ENCODE peak calls at places on chromosomes 12 and 14, in nine cellular contexts. F is heart right ventricle, Z is LNCaP clone FGC, R is tibial nerve, E is uterus, D is IMR-90, U is K562, S is AG10803, H is A549. V is an unnamed sample.

GRCh38 chr14:100731846-100732765 is 5.4 kb downstream of the DLK1 start:
- DNase-seq in F (no peak), Z (no peak), R (no peak), E (no peak), D (no peak), U (no peak), S (no peak), H (no peak), V (no peak)

GRCh38 chr12:42332301-42332894 is 6.4 kb downstream of the PPHLN1 start:
- DNase-seq in F (peak; percentile 42), Z (no peak), R (peak; percentile 75), E (no peak), D (peak; percentile 51), U (no peak), S (peak; percentile 48), H (peak; percentile 47), V (peak; percentile 24)

GRCh38 chr12:4032906-4033628 is 159.9 kb upstream of the PARP11 start:
- DNase-seq in F (no peak), Z (no peak), R (no peak), E (no peak), D (peak; percentile 32), U (no peak), S (peak; percentile 37), H (no peak), V (no peak)

GRCh38 chr12:23704992-23705943 is 244.2 kb downstream of the SOX5 start:
- DNase-seq in F (no peak), Z (no peak), R (no peak), E (no peak), D (no peak), U (no peak), S (no peak), H (no peak), V (no peak)

GRCh38 chr14:92224348-92224954 is 98.5 kb upstream of the SLC24A4 start:
- DNase-seq in F (no peak), Z (peak; percentile 6), R (no peak), E (no peak), D (peak; percentile 29), U (no peak), S (peak; percentile 6), H (no peak), V (no peak)

GRCh38 chr12:125890983-125891382 is 825.7 kb downstream of the AACS start:
- DNase-seq in F (peak; percentile 19), Z (no peak), R (no peak), E (no peak), D (no peak), U (no peak), S (no peak), H (no peak), V (no peak)

GRCh38 chr14:60563113-60563512 is 54.2 kb downstream of the SIX6 start:
- DNase-seq in F (no peak), Z (no peak), R (no peak), E (no peak), D (peak; percentile 74), U (no peak), S (peak; percentile 83), H (no peak), V (no peak)

GRCh38 chr12:123928274-123928865 is 44.3 kb downstream of the CCDC92 start:
- DNase-seq in F (no peak), Z (no peak), R (no peak), E (no peak), D (no peak), U (no peak), S (no peak), H (no peak), V (peak; percentile 37)

GRCh38 chr14:105180598-105181528 is at the start of gene NUDT14:
- DNase-seq in F (peak; percentile 50), Z (no peak), R (peak; percentile 33), E (peak; percentile 57), D (peak; percentile 25), U (peak; percentile 83), S (peak; percentile 16), H (peak; percentile 85), V (peak; percentile 75)

GRCh38 chr14:24311837-24312615 is 724 bp downstream of the LTB4R start:
- DNase-seq in F (no peak), Z (no peak), R (no peak), E (no peak), D (no peak), U (no peak), S (peak; percentile 78), H (no peak), V (no peak)
- H3K4me3 ChIP-seq in F (peak overlapping the region; percentile 58), Z (no peak overlapping the region), R (peak overlapping the region; percentile 41), E (peak overlapping the region; percentile 61), D (no peak overlapping the region), U (no peak overlapping the region), S (no peak overlapping the region), H (no peak overlapping the region), V (no peak overlapping the region)

GRCh38 chr12:116558280-116559079 is 701 bp upstream of the MAP1LC3B2 start:
- DNase-seq in F (no peak), Z (no peak), R (no peak), E (no peak), D (no peak), U (peak; percentile 21), S (no peak), H (no peak), V (no peak)

GRCh38 chr12:116561181-116561821 is 2.1 kb downstream of the MAP1LC3B2 start:
- DNase-seq in F (no peak), Z (no peak), R (no peak), E (no peak), D (no peak), U (peak; percentile 68), S (no peak), H (no peak), V (peak; percentile 52)

GRCh38 chr12:116556964-116557706 is 2.0 kb upstream of the MAP1LC3B2 start:
- DNase-seq in F (no peak), Z (no peak), R (no peak), E (no peak), D (peak; percentile 26), U (no peak), S (peak; percentile 54), H (no peak), V (no peak)

GRCh38 chr12:116559080-116559329 is 176 bp upstream of the MAP1LC3B2 start:
- DNase-seq in F (no peak), Z (no peak), R (no peak), E (no peak), D (no peak), U (peak; percentile 18), S (no peak), H (no peak), V (no peak)

DNA sequence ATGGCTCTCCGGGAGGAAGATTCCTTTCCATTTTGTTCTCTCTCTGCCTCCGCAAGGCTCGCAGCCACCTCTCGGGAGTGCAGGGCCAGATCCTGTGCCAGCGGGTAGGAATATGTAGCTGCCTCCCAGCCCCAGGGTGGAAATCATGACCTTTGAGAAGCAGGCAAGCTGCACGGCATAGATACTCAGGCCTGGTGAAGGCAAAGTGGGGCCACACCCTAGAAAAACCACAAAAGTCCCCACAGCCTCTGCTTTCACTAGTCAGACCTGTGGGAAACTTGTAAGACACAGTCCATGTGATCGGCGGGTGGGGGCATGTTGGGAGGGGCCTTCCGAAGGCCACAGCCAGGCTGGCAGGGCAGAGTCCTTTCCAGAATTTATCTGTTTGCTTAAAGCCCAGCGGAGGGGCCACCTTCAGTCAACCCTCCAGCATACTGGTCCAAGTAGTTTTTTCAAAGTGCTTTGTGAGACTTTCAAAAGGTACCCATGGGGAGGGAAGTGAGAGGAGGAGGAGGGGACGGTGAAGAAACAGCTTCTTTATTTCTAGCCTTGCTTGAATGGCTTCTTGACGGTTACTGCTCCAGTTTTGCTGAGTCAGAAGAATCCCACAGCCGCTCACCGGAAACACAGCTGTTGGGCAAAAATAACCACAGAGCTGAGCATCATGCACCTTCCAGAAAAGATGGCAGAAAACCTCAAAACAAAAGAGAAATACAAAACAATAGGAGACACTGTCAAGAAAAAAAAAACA is at the start of gene MAP1LC3B2:
- DNase-seq in F (peak; percentile 51), Z (no peak), R (peak; percentile 44), E (no peak), D (peak; percentile 39), U (peak; percentile 87), S (peak; percentile 88), H (no peak), V (no peak)
- H3K4me3 ChIP-seq in F (no peak within 1 kb of the TSS), Z (no peak within 1 kb of the TSS), R (no peak within 1 kb of the TSS), E (no peak within 1 kb of the TSS), D (no peak within 1 kb of the TSS), U (peak within 1 kb of the TSS; percentile 27), S (no peak within 1 kb of the TSS), H (no peak within 1 kb of the TSS), V (no peak within 1 kb of the TSS)

DNA sequence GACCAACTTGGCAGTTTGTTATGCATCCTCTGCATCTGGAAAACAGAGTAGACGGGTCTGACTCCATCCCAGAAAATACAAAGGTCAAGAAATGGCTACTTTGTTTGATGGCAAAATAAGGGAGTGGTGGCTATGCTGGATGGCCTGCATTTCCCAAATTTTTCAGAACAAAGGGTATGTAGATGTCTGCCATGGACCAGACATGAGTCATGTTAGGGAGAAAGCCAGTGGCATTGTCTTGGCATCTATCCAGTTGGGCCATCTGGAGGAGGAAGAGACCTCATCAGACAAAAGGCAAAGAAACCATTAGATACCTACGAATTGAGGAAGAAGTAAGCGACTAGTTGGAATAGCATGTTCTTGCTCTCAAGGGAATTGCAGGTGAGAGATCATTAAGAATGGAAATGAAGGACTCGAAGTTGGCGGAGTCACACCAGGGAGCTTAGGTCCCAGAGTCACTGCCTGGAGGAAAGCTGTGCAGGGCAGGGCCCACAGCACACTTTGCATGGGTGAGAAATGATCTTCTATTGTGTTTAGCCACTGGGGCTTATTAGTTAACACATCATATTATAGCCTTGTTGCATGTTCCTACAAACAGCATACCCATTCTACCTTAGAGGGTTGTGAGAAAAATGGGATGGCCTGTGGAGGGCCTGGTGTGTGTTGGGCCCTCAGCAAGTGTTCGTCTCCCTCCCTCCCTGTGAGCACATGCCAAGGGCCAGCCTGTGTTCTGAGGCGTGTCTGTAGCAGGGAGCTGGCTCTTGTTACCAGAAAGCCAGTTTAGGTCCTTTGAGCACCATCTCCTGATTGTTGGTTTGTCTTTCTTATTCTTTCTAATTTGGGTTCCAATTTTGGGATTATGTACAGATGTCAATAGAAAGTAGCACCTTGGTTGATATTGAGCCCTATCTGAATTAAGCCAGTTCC is 119.4 kb downstream of the KTN1 start:
- DNase-seq in F (no peak), Z (no peak), R (no peak), E (no peak), D (peak; percentile 50), U (no peak), S (peak; percentile 78), H (peak; percentile 45), V (peak; percentile 75)
- H3K4me3 ChIP-seq in F (no peak overlapping the region), Z (no peak overlapping the region), R (no peak overlapping the region), E (no peak overlapping the region), D (no peak overlapping the region), U (no peak overlapping the region), S (no peak overlapping the region), H (no peak overlapping the region), V (no peak overlapping the region)

GRCh38 chr12:131896811-131897270 is 2.4 kb downstream of the ULK1 start:
- DNase-seq in F (no peak), Z (peak; percentile 19), R (no peak), E (peak; percentile 94), D (no peak), U (no peak), S (no peak), H (no peak), V (no peak)

GRCh38 chr12:131895640-131896079 is 1.2 kb downstream of the ULK1 start:
- DNase-seq in F (no peak), Z (no peak), R (no peak), E (no peak), D (no peak), U (no peak), S (no peak), H (no peak), V (no peak)

GRCh38 chr12:131897276-131897675 is 2.9 kb downstream of the ULK1 start:
- DNase-seq in F (peak; percentile 2), Z (no peak), R (no peak), E (peak; percentile 23), D (no peak), U (peak; percentile 7), S (no peak), H (no peak), V (peak; percentile 11)

GRCh38 chr12:131896080-131896810 is 1.8 kb downstream of the ULK1 start:
- DNase-seq in F (peak; percentile 91), Z (peak; percentile 86), R (peak; percentile 91), E (peak; percentile 85), D (peak; percentile 89), U (peak; percentile 78), S (peak; percentile 89), H (peak; percentile 95), V (peak; percentile 91)

GRCh38 chr12:131897875-131898274 is 3.5 kb downstream of the ULK1 start:
- DNase-seq in F (peak; percentile 2), Z (no peak), R (no peak), E (no peak), D (no peak), U (no peak), S (peak; percentile 21), H (no peak), V (no peak)
- H3K4me3 ChIP-seq in F (no peak overlapping the region), Z (no peak overlapping the region), R (no peak overlapping the region), E (no peak overlapping the region), D (no peak overlapping the region), U (no peak overlapping the region), S (no peak overlapping the region), H (no peak overlapping the region), V (no peak overlapping the region)